ENCODE peak calls at places on chromosome 20, in seven cellular contexts. U, F, H, L, O, G and R are unnamed samples.

GRCh38 chr20:15236812-15237211 is 899.4 kb upstream of the FLRT3 start:
- DNase-seq in G (peak; percentile 33), O (no peak), U (no peak), H (peak; percentile 28), L (peak; percentile 69), F (no peak), R (no peak)

GRCh38 chr20:57411406-57412283 is 20.4 kb downstream of the RBM38 start:
- DNase-seq in H (no peak), O (no peak), G (no peak), L (no peak), F (no peak), U (no peak), R (peak; percentile 72)

GRCh38 chr20:37081717-37082289 is 14.0 kb downstream of the RBL1 start:
- DNase-seq in L (peak; percentile 16), F (no peak), U (no peak), H (no peak), O (no peak), G (peak; percentile 6), R (no peak)

GRCh38 chr20:51651921-51652549 is 109.5 kb upstream of the NFATC2 start:
- DNase-seq in O (no peak), G (no peak), H (no peak), F (no peak), L (peak; percentile 76), U (no peak), R (no peak)

GRCh38 chr20:43243672-43244269 is 54.1 kb upstream of the PTPRT start:
- DNase-seq in H (no peak), O (no peak), L (no peak), F (no peak), G (no peak), U (no peak), R (no peak)

GRCh38 chr20:14495066-14495465 is 157.7 kb upstream of the FLRT3 start:
- DNase-seq in L (no peak), F (no peak), U (no peak), O (no peak), H (no peak), G (no peak), R (no peak)

GRCh38 chr20:41480054-41480770 is 113.6 kb upstream of the EMILIN3 start:
- DNase-seq in L (peak; percentile 69), G (no peak), U (no peak), H (no peak), O (no peak), F (no peak), R (no peak)

GRCh38 chr20:33296206-33296605 is 13.2 kb downstream of the BPIFB1 start:
- DNase-seq in O (no peak), H (no peak), F (no peak), G (no peak), L (no peak), U (no peak), R (no peak)

GRCh38 chr20:59958123-59958522 is at the start of gene CDH26:
- DNase-seq in U (no peak), G (no peak), L (no peak), F (no peak), O (no peak), H (no peak), R (no peak)

GRCh38 chr20:38218566-38218885 is 42.0 kb downstream of the KIAA1755 start:
- DNase-seq in U (no peak), H (no peak), G (no peak), O (no peak), F (no peak), L (no peak), R (peak; percentile 39)

GRCh38 chr20:56004611-56005388 is 519 bp downstream of the CBLN4 start:
- DNase-seq in G (no peak), F (no peak), U (no peak), O (no peak), L (no peak), H (no peak), R (no peak)

GRCh38 chr20:60057866-60058807 is 99.9 kb downstream of the CDH26 start:
- DNase-seq in H (no peak), U (peak; percentile 64), L (no peak), G (peak; percentile 64), F (peak; percentile 28), O (no peak), R (peak; percentile 89)

GRCh38 chr20:49890651-49891361 is 24.5 kb downstream of the SPATA2 start:
- DNase-seq in L (peak; percentile 20), G (no peak), O (no peak), U (peak; percentile 70), F (no peak), H (no peak), R (peak; percentile 69)

DNA sequence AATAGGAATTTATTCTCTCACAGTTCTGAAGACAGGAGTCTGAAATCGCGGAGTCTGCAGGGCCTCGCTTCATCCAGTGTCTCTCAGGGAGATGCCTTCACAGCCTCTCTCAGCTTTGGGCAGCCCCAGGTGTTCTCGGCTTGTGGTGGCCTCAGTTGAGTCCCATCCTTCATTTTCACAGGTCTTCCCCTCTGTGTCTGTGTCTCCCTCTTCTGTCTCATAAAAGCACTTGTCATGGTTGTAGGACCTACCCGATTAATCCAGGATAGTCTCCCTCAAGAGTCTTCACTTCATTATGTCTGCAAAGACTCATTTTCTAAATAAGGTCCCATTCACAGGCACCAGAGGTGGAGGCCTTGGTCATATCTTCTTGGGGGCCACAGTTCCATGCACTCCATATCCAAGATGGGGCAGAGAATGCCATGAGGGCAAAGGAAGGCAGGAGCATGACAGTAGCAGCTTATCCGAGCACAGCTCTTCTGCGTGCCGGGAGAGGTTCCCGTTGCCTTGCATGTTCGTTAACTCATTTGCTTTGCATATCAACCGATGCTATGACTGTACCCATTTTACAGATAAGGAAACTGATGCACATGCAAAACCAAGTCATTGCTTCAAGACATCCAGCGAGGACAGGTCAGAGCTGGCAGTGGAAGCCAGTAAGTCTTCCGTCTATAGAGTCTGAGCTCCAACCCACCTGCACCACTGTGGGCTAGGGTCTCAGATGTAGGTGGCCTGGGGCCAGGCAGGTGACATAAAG is 363.8 kb upstream of the SULF2 start:
- DNase-seq in O (no peak), G (no peak), H (no peak), F (no peak), U (no peak), L (no peak), R (no peak)
- TF ChIP-seq CTCF in O (no peak), G (no peak), H (no peak), F (no peak), U (no peak), L (no peak), R (no peak)

GRCh38 chr20:8375898-8376297 is 243.8 kb downstream of the PLCB1 start:
- DNase-seq in L (no peak), U (no peak), F (no peak), G (no peak), O (no peak), H (no peak), R (no peak)

GRCh38 chr20:8373579-8373978 is 241.5 kb downstream of the PLCB1 start:
- DNase-seq in O (no peak), H (no peak), U (no peak), L (no peak), F (no peak), G (no peak), R (no peak)

GRCh38 chr20:8376940-8377339 is 244.9 kb downstream of the PLCB1 start:
- DNase-seq in O (no peak), G (no peak), L (no peak), H (no peak), U (no peak), F (no peak), R (no peak)

GRCh38 chr20:8370774-8371173 is 238.7 kb downstream of the PLCB1 start:
- DNase-seq in U (no peak), H (no peak), O (no peak), G (no peak), F (no peak), L (no peak), R (no peak)

DNA sequence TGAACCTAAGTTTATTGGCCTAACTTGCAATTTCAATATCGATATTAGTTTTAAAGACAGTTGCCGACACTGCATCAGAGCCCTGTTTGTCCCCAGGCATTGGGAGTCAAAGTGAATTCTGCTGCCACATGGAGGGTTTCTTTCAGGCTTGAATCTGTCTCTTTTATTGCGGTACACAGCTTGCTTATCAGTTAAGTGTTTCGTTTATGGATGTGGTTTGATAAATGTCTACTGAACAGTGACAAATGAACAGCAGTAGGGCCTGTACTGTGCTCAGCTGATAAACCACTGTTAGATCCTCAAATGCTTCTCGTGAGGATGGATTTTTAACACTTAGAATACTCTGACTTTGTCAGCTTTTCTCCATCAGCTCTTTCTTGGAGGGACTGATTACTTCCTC is 240.8 kb downstream of the PLCB1 start:
- DNase-seq in F (no peak), O (no peak), H (no peak), G (no peak), L (no peak), U (no peak), R (no peak)
- H3K4me3 ChIP-seq in F (no peak overlapping the region), O (no peak overlapping the region), H (no peak overlapping the region), G (no peak overlapping the region), L (no peak overlapping the region), U (no peak overlapping the region), R (no peak overlapping the region)

GRCh38 chr20:44393608-44394519 is 38.4 kb downstream of the HNF4A start:
- DNase-seq in O (no peak), U (no peak), F (no peak), H (no peak), L (no peak), G (no peak), R (no peak)

GRCh38 chr20:44395183-44395962 is 39.9 kb downstream of the HNF4A start:
- DNase-seq in U (no peak), L (no peak), F (no peak), O (no peak), G (no peak), H (no peak), R (no peak)

GRCh38 chr20:44394520-44395182 is 39.2 kb downstream of the HNF4A start:
- DNase-seq in O (no peak), F (no peak), L (no peak), U (no peak), G (peak; percentile 53), H (no peak), R (no peak)

GRCh38 chr20:44392088-44392775 is 36.7 kb downstream of the HNF4A start:
- DNase-seq in L (no peak), U (no peak), H (no peak), G (no peak), F (no peak), O (no peak), R (no peak)

DNA sequence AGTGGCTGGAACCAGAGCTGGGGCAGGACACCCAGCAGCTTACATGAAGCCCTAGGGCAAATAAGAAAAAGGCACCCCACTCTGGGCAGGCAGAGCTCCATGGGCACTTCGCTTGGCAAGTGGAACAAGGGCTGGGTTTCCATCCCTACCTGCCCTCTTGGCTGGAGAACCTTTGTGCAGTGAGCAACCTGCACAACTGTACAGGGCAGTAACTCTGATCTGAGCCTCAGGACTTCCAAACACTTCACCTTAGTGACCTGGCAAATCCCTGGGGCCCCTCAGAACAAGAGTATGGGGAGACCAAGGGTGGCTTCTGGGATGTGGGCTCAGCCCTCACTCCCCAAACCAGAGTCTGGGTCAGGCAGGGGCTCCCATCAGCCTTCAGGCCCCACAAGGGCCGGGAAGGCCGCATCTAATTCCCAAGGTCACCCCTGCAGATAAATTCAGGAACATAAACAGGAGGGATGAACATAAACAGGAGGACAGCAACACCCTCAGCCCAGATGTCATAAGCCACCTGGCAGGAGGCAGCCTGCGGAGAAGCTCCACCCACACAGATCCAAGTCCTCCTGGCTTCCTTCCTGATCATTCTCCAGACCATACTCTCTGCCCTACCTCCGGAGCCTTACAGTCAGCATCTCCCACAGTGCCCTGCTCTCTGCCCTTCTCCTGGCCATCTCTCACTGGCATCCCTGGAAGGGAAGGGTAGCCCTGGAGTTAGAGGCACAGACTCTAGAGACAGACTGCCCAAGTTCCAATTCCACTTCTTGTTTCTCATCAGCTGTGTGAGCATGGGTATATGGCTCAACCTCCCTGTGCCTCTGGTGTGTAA is 37.5 kb downstream of the HNF4A start:
- DNase-seq in U (no peak), F (no peak), G (no peak), H (no peak), O (peak; percentile 69), L (no peak), R (no peak)
- TF ChIP-seq CTCF in U (no peak), F (no peak), G (no peak), H (no peak), O (no peak), L (no peak), R (no peak)

GRCh38 chr20:45834797-45835161 is 1.2 kb downstream of the SNX21 start:
- DNase-seq in O (peak; percentile 59), H (no peak), U (no peak), G (no peak), F (no peak), L (no peak), R (peak; percentile 72)
- H3K4me3 ChIP-seq in O (no peak overlapping the region), H (peak overlapping the region; percentile 81), U (peak overlapping the region; percentile 87), G (peak overlapping the region; percentile 71), F (peak overlapping the region; percentile 49), L (peak overlapping the region; percentile 29), R (peak overlapping the region; percentile 68)